ENCODE peak calls at places on chromosomes 6 and 20, in seven cellular contexts. W is prostate gland, J is ovary, V is endothelial cell of umbilical vein, Y is thyroid gland, P is breast epithelium, C is Peyer's patch. N is an unnamed sample.

GRCh38 chr6:93317587-93317986 is 101.8 kb downstream of the EPHA7 start:
- DNase-seq in W (no peak), J (no peak), V (no peak), Y (no peak), P (no peak), C (no peak), N (no peak)

GRCh38 chr6:143743256-143744166 is 65.7 kb downstream of the PHACTR2 start:
- DNase-seq in W (peak; percentile 46), J (no peak), V (no peak), Y (peak; percentile 65), P (no peak), C (no peak), N (no peak)

GRCh38 chr20:39909447-39909846 is 779.6 kb downstream of the MAFB start:
- DNase-seq in W (no peak), J (no peak), V (no peak), Y (peak; percentile 9), P (no peak), C (no peak), N (no peak)

GRCh38 chr6:37866590-37867507 is 47.3 kb downstream of the ZFAND3 start:
- DNase-seq in W (no peak), J (no peak), V (no peak), Y (no peak), P (no peak), C (no peak), N (no peak)

GRCh38 chr6:40654828-40655227 is 67.7 kb upstream of the LRFN2 start:
- DNase-seq in W (no peak), J (no peak), V (no peak), Y (no peak), P (no peak), C (no peak), N (no peak)

GRCh38 chr6:118663993-118664985 is 12.9 kb upstream of the CEP85L start:
- DNase-seq in W (no peak), J (no peak), V (no peak), Y (no peak), P (no peak), C (no peak), N (no peak)

GRCh38 chr6:111210074-111210729 is 122.9 kb downstream of the SLC16A10 start:
- DNase-seq in W (peak; percentile 44), J (no peak), V (peak; percentile 73), Y (no peak), P (no peak), C (no peak), N (no peak)

GRCh38 chr6:131015630-131016263 is 47.3 kb downstream of the EPB41L2 start:
- DNase-seq in W (no peak), J (no peak), V (peak; percentile 76), Y (no peak), P (no peak), C (no peak), N (no peak)

GRCh38 chr6:5517781-5518180 is 256.5 kb downstream of the FARS2 start:
- DNase-seq in W (no peak), J (no peak), V (no peak), Y (no peak), P (no peak), C (no peak), N (no peak)

GRCh38 chr20:16327606-16328005 is 245.6 kb downstream of the KIF16B start:
- DNase-seq in W (no peak), J (no peak), V (no peak), Y (no peak), P (no peak), C (no peak), N (no peak)

GRCh38 chr20:5376228-5376627 is 59.5 kb upstream of the PROKR2 start:
- DNase-seq in W (no peak), J (no peak), V (no peak), Y (no peak), P (no peak), C (no peak), N (no peak)

GRCh38 chr6:136525586-136526195 is 24.5 kb downstream of the MAP7 start:
- DNase-seq in W (no peak), J (no peak), V (no peak), Y (no peak), P (no peak), C (no peak), N (no peak)

GRCh38 chr20:12984069-12984765 is 24.6 kb upstream of the SPTLC3 start:
- DNase-seq in W (no peak), J (no peak), V (no peak), Y (no peak), P (no peak), C (no peak), N (no peak)

DNA sequence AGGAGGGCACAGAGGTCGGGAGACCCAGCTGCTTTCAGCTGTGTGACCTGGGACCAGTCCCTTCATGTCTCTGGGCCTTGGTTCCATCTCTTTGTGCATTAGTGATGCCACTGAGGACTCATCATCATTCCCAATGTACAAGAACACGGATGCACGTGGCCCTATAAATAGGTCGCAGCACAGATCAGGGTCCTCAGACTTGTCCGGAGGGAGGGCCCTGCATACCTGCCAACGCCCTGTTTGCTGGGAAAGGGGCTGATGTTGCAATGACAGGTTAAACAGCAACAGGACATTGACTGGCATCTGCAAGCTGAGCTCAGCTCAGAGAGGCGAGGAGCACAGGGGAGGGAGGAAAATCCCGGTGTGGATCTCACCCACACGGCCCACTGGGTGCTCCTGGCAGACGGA is 21.8 kb downstream of the TGM2 start:
- DNase-seq in W (no peak), J (no peak), V (no peak), Y (no peak), P (no peak), C (peak; percentile 83), N (no peak)
- TF ChIP-seq POLR2A in W (no peak), J (no peak), V (no peak), Y (no peak), P (no peak), C (no peak), N (no peak)

GRCh38 chr20:4012631-4013030 is 2.7 kb downstream of the RNF24 start:
- DNase-seq in W (no peak), J (no peak), V (no peak), Y (no peak), P (no peak), C (no peak), N (no peak)

GRCh38 chr20:4013041-4013440 is 2.3 kb downstream of the RNF24 start:
- DNase-seq in W (no peak), J (no peak), V (no peak), Y (no peak), P (no peak), C (no peak), N (no peak)

GRCh38 chr20:4011226-4011975 is 4.0 kb downstream of the RNF24 start:
- DNase-seq in W (no peak), J (no peak), V (no peak), Y (no peak), P (no peak), C (no peak), N (no peak)

GRCh38 chr20:4016349-4017050 is 1.1 kb upstream of the RNF24 start:
- DNase-seq in W (no peak), J (no peak), V (no peak), Y (no peak), P (no peak), C (no peak), N (no peak)

DNA sequence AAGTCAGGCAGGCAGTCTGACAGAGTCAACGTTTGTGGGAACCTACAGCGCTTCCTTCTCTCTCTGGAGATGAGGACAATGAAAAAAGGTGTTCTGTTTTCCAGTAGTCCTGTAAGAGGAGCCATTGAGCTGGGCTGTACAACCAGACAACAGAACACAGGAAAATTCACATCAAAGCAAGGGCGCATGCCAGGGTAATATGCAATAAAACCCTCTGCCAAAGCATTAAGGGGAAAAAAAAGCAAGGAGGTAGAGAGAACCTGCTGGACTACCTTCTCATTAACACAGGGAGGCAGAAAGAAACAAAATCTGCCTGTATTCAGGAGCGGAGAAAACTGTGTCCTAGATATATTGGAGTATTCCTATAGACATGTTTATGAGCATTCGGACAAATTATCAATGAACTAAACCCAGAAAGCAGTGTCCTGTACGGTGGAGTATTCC is 1.3 kb downstream of the RNF24 start:
- DNase-seq in W (peak; percentile 93), J (no peak), V (peak; percentile 77), Y (peak; percentile 66), P (peak; percentile 83), C (no peak), N (peak; percentile 78)
- TF ChIP-seq CTCF in W (peak; percentile 69), J (peak; percentile 27), V (peak; percentile 53), Y (no peak), P (peak; percentile 74), C (no peak), N (peak; percentile 35)

GRCh38 chr6:125251516-125252229 is 50.1 kb downstream of the HDDC2 start:
- DNase-seq in W (no peak), J (no peak), V (no peak), Y (peak; percentile 20), P (no peak), C (no peak), N (no peak)
- H3K4me3 ChIP-seq in W (no peak overlapping the region), J (no peak overlapping the region), V (no peak overlapping the region), Y (no peak overlapping the region), P (no peak overlapping the region), C (no peak overlapping the region), N (no peak overlapping the region)

GRCh38 chr6:108263371-108263770 is 2.5 kb upstream of the SNX3 start:
- DNase-seq in W (no peak), J (no peak), V (no peak), Y (no peak), P (no peak), C (no peak), N (no peak)

GRCh38 chr6:108260126-108260808 is 573 bp downstream of the SNX3 start:
- DNase-seq in W (peak; percentile 36), J (no peak), V (peak; percentile 59), Y (peak; percentile 54), P (peak; percentile 26), C (peak; percentile 52), N (peak; percentile 53)

DNA sequence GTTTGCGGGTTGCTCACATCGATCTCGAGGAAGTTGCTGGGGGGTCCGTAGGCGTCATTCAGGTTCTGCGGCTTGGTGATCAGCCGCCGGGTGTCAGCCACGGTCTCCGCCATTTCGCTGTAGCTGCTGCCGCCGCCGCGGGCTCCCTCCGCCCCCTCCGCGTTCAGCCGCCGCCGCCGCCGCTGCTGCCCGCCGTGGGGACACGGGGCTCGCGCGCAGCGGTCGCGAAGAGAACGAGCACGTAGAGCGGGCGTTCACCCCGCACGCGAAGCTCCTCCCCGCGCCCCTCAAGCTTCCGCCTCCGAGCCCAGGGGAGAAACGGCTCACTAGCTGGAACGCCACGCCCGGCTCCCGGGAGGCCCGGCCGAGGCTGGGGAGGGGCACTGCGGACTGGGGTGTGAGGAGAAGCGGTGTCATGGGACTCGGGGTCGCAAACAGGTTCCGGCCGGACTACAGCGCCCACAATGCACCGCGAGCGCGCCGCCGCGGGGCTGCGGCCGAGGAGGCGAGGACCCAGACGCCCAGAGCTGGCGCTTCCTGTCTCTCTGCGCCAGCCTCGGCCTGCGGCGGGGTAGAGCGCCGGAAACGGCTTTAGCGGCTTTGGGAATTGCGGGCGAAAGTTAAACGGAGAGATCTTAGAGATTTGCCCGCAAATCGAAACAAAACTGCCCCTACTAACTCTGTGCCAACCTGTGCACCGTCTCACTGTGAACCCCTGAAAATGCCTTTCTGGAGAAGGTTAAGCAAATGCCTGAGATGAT is at the start of gene SNX3:
- DNase-seq in W (peak; percentile 94), J (peak; percentile 92), V (peak; percentile 98), Y (peak; percentile 98), P (peak; percentile 93), C (peak; percentile 98), N (peak; percentile 93)
- TF ChIP-seq POLR2A in W (peak; percentile 87), J (peak; percentile 75), V (peak; percentile 63), Y (peak; percentile 93), P (peak; percentile 52), C (peak; percentile 53), N (peak; percentile 73)

GRCh38 chr20:25254986-25255680 is 7.2 kb downstream of the PYGB start:
- DNase-seq in W (peak; percentile 85), J (no peak), V (no peak), Y (peak; percentile 92), P (peak; percentile 82), C (peak; percentile 76), N (peak; percentile 67)
- TF ChIP-seq CTCF in W (peak; percentile 27), J (no peak), V (no peak), Y (no peak), P (no peak), C (no peak), N (no peak)